ENCODE peak calls at places on chromosomes 1 and 21, in nine cellular contexts. One of them, this sample, is unnamed.

GRCh38 chr1:6984533-6984932 is 199.3 kb downstream of the CAMTA1 start:
- DNase-seq in dorsolateral prefrontal cortex: no peak
- DNase-seq in transverse colon: no peak
- DNase-seq in breast epithelium: no peak
- DNase-seq in stomach: no peak
- DNase-seq in A549: no peak
- DNase-seq in neuronal stem cell: no peak
- DNase-seq in cardiac muscle cell: no peak
- DNase-seq in mesenchymal stem cell: no peak
- DNase-seq in this sample: no peak

GRCh38 chr21:46096596-46096981 is 1.3 kb upstream of the COL6A2 start:
- DNase-seq in breast epithelium: no peak
- DNase-seq in transverse colon: no peak
- DNase-seq in cardiac muscle cell: no peak
- DNase-seq in dorsolateral prefrontal cortex: no peak
- DNase-seq in A549: no peak
- DNase-seq in stomach: no peak
- DNase-seq in mesenchymal stem cell: no peak
- DNase-seq in neuronal stem cell: no peak
- DNase-seq in this sample: no peak

GRCh38 chr1:199774433-199775089 is 252.9 kb upstream of the NR5A2 start:
- DNase-seq in cardiac muscle cell: no peak
- DNase-seq in stomach: no peak
- DNase-seq in dorsolateral prefrontal cortex: no peak
- DNase-seq in breast epithelium: no peak
- DNase-seq in transverse colon: peak
- DNase-seq in A549: peak
- DNase-seq in neuronal stem cell: no peak
- DNase-seq in mesenchymal stem cell: no peak
- DNase-seq in this sample: no peak

GRCh38 chr21:42389449-42389835 is 6.4 kb downstream of the TMPRSS3 start:
- DNase-seq in transverse colon: peak
- DNase-seq in mesenchymal stem cell: no peak
- DNase-seq in A549: no peak
- DNase-seq in dorsolateral prefrontal cortex: no peak
- DNase-seq in breast epithelium: peak
- DNase-seq in cardiac muscle cell: no peak
- DNase-seq in neuronal stem cell: peak
- DNase-seq in stomach: peak
- DNase-seq in this sample: no peak

GRCh38 chr1:229943988-229944743 is 122.9 kb upstream of the GALNT2 start:
- DNase-seq in neuronal stem cell: no peak
- DNase-seq in A549: no peak
- DNase-seq in cardiac muscle cell: no peak
- DNase-seq in breast epithelium: no peak
- DNase-seq in stomach: no peak
- DNase-seq in transverse colon: no peak
- DNase-seq in dorsolateral prefrontal cortex: no peak
- DNase-seq in mesenchymal stem cell: no peak
- DNase-seq in this sample: no peak

GRCh38 chr1:212315184-212315583 is 30.0 kb downstream of the PPP2R5A start:
- DNase-seq in A549: no peak
- DNase-seq in stomach: no peak
- DNase-seq in cardiac muscle cell: no peak
- DNase-seq in breast epithelium: no peak
- DNase-seq in dorsolateral prefrontal cortex: no peak
- DNase-seq in mesenchymal stem cell: no peak
- DNase-seq in transverse colon: no peak
- DNase-seq in neuronal stem cell: no peak
- DNase-seq in this sample: no peak

GRCh38 chr1:18618546-18619466 is 11.8 kb upstream of the PAX7 start:
- DNase-seq in cardiac muscle cell: peak
- DNase-seq in mesenchymal stem cell: no peak
- DNase-seq in transverse colon: no peak
- DNase-seq in dorsolateral prefrontal cortex: no peak
- DNase-seq in breast epithelium: no peak
- DNase-seq in neuronal stem cell: no peak
- DNase-seq in stomach: no peak
- DNase-seq in A549: peak
- DNase-seq in this sample: no peak

GRCh38 chr21:46667191-46667734 is 31.8 kb downstream of the PRMT2 start:
- DNase-seq in A549: peak
- DNase-seq in dorsolateral prefrontal cortex: no peak
- DNase-seq in neuronal stem cell: no peak
- DNase-seq in cardiac muscle cell: peak
- DNase-seq in transverse colon: no peak
- DNase-seq in stomach: no peak
- DNase-seq in breast epithelium: no peak
- DNase-seq in mesenchymal stem cell: no peak
- DNase-seq in this sample: no peak

GRCh38 chr1:23544444-23545389 is 13.7 kb upstream of the E2F2 start:
- DNase-seq in mesenchymal stem cell: peak
- DNase-seq in dorsolateral prefrontal cortex: peak
- DNase-seq in A549: peak
- DNase-seq in cardiac muscle cell: peak
- DNase-seq in breast epithelium: peak
- DNase-seq in neuronal stem cell: peak
- DNase-seq in transverse colon: peak
- DNase-seq in stomach: peak
- DNase-seq in this sample: peak

GRCh38 chr1:23545851-23546250 is 13.4 kb downstream of the ID3 start:
- DNase-seq in mesenchymal stem cell: no peak
- DNase-seq in breast epithelium: no peak
- DNase-seq in transverse colon: peak
- DNase-seq in cardiac muscle cell: no peak
- DNase-seq in neuronal stem cell: no peak
- DNase-seq in stomach: no peak
- DNase-seq in dorsolateral prefrontal cortex: no peak
- DNase-seq in A549: no peak
- DNase-seq in this sample: no peak

GRCh38 chr1:23543707-23544443 is 12.8 kb upstream of the E2F2 start:
- DNase-seq in A549: no peak
- DNase-seq in mesenchymal stem cell: peak
- DNase-seq in stomach: no peak
- DNase-seq in neuronal stem cell: no peak
- DNase-seq in breast epithelium: no peak
- DNase-seq in cardiac muscle cell: no peak
- DNase-seq in transverse colon: no peak
- DNase-seq in dorsolateral prefrontal cortex: no peak
- DNase-seq in this sample: no peak

GRCh38 chr1:23548704-23549143 is 10.6 kb downstream of the ID3 start:
- DNase-seq in mesenchymal stem cell: no peak
- DNase-seq in neuronal stem cell: no peak
- DNase-seq in breast epithelium: no peak
- DNase-seq in A549: no peak
- DNase-seq in transverse colon: peak
- DNase-seq in cardiac muscle cell: peak
- DNase-seq in dorsolateral prefrontal cortex: no peak
- DNase-seq in stomach: no peak
- DNase-seq in this sample: no peak

DNA sequence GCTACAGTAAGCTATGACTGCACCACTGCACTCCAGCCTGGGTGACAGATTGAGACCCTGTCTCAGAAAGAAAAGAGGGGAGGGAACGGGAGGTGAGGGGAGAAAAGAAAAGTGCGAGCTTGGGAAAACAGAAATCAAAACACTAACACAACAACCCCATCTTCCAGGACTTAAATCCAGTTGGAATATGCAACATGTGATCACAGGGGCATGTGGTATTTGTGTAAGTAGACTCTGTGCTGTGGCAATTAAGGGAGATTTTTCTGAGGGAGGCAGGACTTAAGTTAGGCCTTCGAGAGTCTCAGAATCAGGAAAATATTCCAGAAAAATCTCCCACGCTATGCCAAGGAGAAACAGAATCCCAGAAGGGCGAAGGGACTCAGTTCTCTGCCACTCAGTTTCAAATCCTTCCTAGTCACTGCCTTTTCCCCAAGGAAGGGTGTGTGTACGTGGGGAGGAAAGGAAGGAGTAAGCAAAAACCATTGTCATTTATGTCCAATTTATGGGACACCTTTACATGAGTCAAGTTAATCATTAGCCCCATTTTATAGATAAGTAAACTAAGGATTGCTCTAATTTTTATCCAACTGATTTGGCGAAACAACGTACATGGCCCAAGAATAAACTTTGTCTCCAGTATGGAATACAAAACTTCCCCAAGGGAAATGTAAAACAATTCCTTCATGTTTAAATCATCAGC is 12.3 kb downstream of the ID3 start:
- DNase-seq in transverse colon: no peak
- DNase-seq in stomach: no peak
- DNase-seq in neuronal stem cell: no peak
- DNase-seq in mesenchymal stem cell: peak
- DNase-seq in cardiac muscle cell: no peak
- DNase-seq in dorsolateral prefrontal cortex: no peak
- DNase-seq in breast epithelium: no peak
- DNase-seq in A549: no peak
- DNase-seq in this sample: no peak
- H3K27ac ChIP-seq in transverse colon: peak
- H3K27ac ChIP-seq in stomach: no peak
- H3K27ac ChIP-seq in neuronal stem cell: no peak
- H3K27ac ChIP-seq in mesenchymal stem cell: no peak
- H3K27ac ChIP-seq in cardiac muscle cell: no peak
- H3K27ac ChIP-seq in dorsolateral prefrontal cortex: no peak
- H3K27ac ChIP-seq in breast epithelium: no peak
- H3K27ac ChIP-seq in A549: peak
- H3K27ac ChIP-seq in this sample: no peak

GRCh38 chr1:62613890-62614289 is 16.6 kb downstream of the ANGPTL3 start:
- DNase-seq in dorsolateral prefrontal cortex: no peak
- DNase-seq in stomach: no peak
- DNase-seq in breast epithelium: no peak
- DNase-seq in cardiac muscle cell: peak
- DNase-seq in A549: peak
- DNase-seq in transverse colon: no peak
- DNase-seq in neuronal stem cell: no peak
- DNase-seq in mesenchymal stem cell: no peak
- DNase-seq in this sample: no peak

GRCh38 chr1:62608905-62609304 is 11.6 kb downstream of the ANGPTL3 start:
- DNase-seq in transverse colon: no peak
- DNase-seq in A549: no peak
- DNase-seq in neuronal stem cell: no peak
- DNase-seq in cardiac muscle cell: no peak
- DNase-seq in mesenchymal stem cell: no peak
- DNase-seq in dorsolateral prefrontal cortex: no peak
- DNase-seq in breast epithelium: no peak
- DNase-seq in stomach: no peak
- DNase-seq in this sample: no peak

GRCh38 chr1:62613325-62613727 is 16.0 kb downstream of the ANGPTL3 start:
- DNase-seq in cardiac muscle cell: no peak
- DNase-seq in mesenchymal stem cell: no peak
- DNase-seq in stomach: no peak
- DNase-seq in neuronal stem cell: no peak
- DNase-seq in transverse colon: no peak
- DNase-seq in dorsolateral prefrontal cortex: no peak
- DNase-seq in breast epithelium: no peak
- DNase-seq in A549: no peak
- DNase-seq in this sample: no peak

GRCh38 chr1:62612770-62613169 is 15.4 kb downstream of the ANGPTL3 start:
- DNase-seq in stomach: no peak
- DNase-seq in transverse colon: no peak
- DNase-seq in A549: no peak
- DNase-seq in neuronal stem cell: no peak
- DNase-seq in cardiac muscle cell: no peak
- DNase-seq in breast epithelium: no peak
- DNase-seq in dorsolateral prefrontal cortex: no peak
- DNase-seq in mesenchymal stem cell: no peak
- DNase-seq in this sample: no peak
- H3K27ac ChIP-seq in stomach: no peak
- H3K27ac ChIP-seq in transverse colon: no peak
- H3K27ac ChIP-seq in A549: no peak
- H3K27ac ChIP-seq in neuronal stem cell: no peak
- H3K27ac ChIP-seq in cardiac muscle cell: peak
- H3K27ac ChIP-seq in breast epithelium: no peak
- H3K27ac ChIP-seq in dorsolateral prefrontal cortex: no peak
- H3K27ac ChIP-seq in mesenchymal stem cell: no peak
- H3K27ac ChIP-seq in this sample: no peak

GRCh38 chr21:38679531-38679930 is 126.2 kb upstream of the ETS2 start:
- DNase-seq in stomach: no peak
- DNase-seq in mesenchymal stem cell: peak
- DNase-seq in breast epithelium: no peak
- DNase-seq in cardiac muscle cell: peak
- DNase-seq in A549: no peak
- DNase-seq in neuronal stem cell: no peak
- DNase-seq in transverse colon: no peak
- DNase-seq in dorsolateral prefrontal cortex: no peak
- DNase-seq in this sample: no peak

GRCh38 chr21:38675450-38675849 is 130.3 kb upstream of the ETS2 start:
- DNase-seq in transverse colon: no peak
- DNase-seq in neuronal stem cell: no peak
- DNase-seq in A549: no peak
- DNase-seq in cardiac muscle cell: no peak
- DNase-seq in dorsolateral prefrontal cortex: no peak
- DNase-seq in mesenchymal stem cell: no peak
- DNase-seq in stomach: no peak
- DNase-seq in breast epithelium: no peak
- DNase-seq in this sample: no peak

GRCh38 chr21:38680401-38680800 is 125.3 kb upstream of the ETS2 start:
- DNase-seq in breast epithelium: no peak
- DNase-seq in dorsolateral prefrontal cortex: no peak
- DNase-seq in mesenchymal stem cell: peak
- DNase-seq in A549: no peak
- DNase-seq in neuronal stem cell: no peak
- DNase-seq in stomach: no peak
- DNase-seq in transverse colon: no peak
- DNase-seq in cardiac muscle cell: peak
- DNase-seq in this sample: no peak

GRCh38 chr21:38683222-38683621 is 122.5 kb upstream of the ETS2 start:
- DNase-seq in transverse colon: no peak
- DNase-seq in stomach: no peak
- DNase-seq in neuronal stem cell: no peak
- DNase-seq in mesenchymal stem cell: peak
- DNase-seq in breast epithelium: no peak
- DNase-seq in A549: no peak
- DNase-seq in cardiac muscle cell: peak
- DNase-seq in dorsolateral prefrontal cortex: no peak
- DNase-seq in this sample: no peak

DNA sequence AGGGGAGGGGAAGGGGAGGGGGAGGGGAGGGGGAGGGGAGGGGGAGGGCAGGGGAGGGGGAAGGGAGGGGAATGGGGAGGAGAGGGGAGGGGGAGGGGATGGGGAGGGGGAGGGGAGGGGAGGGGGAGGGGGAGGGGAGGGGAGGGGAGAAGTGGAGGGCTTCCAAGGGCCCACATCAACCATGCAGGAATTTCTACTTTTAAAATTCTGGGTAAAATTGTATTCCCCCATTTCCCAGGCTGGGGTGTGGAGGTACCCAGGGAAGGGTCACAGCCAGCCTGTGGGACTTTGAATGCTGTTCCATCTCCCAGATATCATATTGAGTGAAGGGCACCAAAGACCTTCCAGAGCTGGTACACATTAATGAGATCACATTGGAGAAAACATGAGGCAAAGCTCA is 126.9 kb upstream of the ETS2 start:
- DNase-seq in dorsolateral prefrontal cortex: no peak
- DNase-seq in A549: no peak
- DNase-seq in stomach: no peak
- DNase-seq in transverse colon: no peak
- DNase-seq in breast epithelium: no peak
- DNase-seq in mesenchymal stem cell: no peak
- DNase-seq in cardiac muscle cell: no peak
- DNase-seq in neuronal stem cell: no peak
- DNase-seq in this sample: no peak
- H3K27ac ChIP-seq in dorsolateral prefrontal cortex: no peak
- H3K27ac ChIP-seq in A549: no peak
- H3K27ac ChIP-seq in stomach: no peak
- H3K27ac ChIP-seq in transverse colon: no peak
- H3K27ac ChIP-seq in breast epithelium: no peak
- H3K27ac ChIP-seq in mesenchymal stem cell: no peak
- H3K27ac ChIP-seq in cardiac muscle cell: no peak
- H3K27ac ChIP-seq in neuronal stem cell: no peak
- H3K27ac ChIP-seq in this sample: no peak

GRCh38 chr1:78005755-78006154 is 1.0 kb downstream of the DNAJB4 start:
- DNase-seq in transverse colon: peak
- DNase-seq in dorsolateral prefrontal cortex: no peak
- DNase-seq in mesenchymal stem cell: peak
- DNase-seq in neuronal stem cell: no peak
- DNase-seq in stomach: no peak
- DNase-seq in A549: peak
- DNase-seq in cardiac muscle cell: peak
- DNase-seq in breast epithelium: no peak
- DNase-seq in this sample: no peak

GRCh38 chr1:78005347-78005722 is 596 bp downstream of the DNAJB4 start:
- DNase-seq in stomach: no peak
- DNase-seq in A549: no peak
- DNase-seq in mesenchymal stem cell: no peak
- DNase-seq in cardiac muscle cell: no peak
- DNase-seq in neuronal stem cell: no peak
- DNase-seq in transverse colon: no peak
- DNase-seq in breast epithelium: no peak
- DNase-seq in dorsolateral prefrontal cortex: no peak
- DNase-seq in this sample: no peak

GRCh38 chr1:78003882-78004718 is 639 bp upstream of the DNAJB4 start:
- DNase-seq in A549: peak
- DNase-seq in stomach: peak
- DNase-seq in mesenchymal stem cell: peak
- DNase-seq in breast epithelium: no peak
- DNase-seq in dorsolateral prefrontal cortex: no peak
- DNase-seq in transverse colon: peak
- DNase-seq in neuronal stem cell: peak
- DNase-seq in cardiac muscle cell: peak
- DNase-seq in this sample: no peak

GRCh38 chr1:78004719-78005346 is at the start of gene DNAJB4:
- DNase-seq in mesenchymal stem cell: peak
- DNase-seq in transverse colon: peak
- DNase-seq in cardiac muscle cell: peak
- DNase-seq in breast epithelium: no peak
- DNase-seq in dorsolateral prefrontal cortex: peak
- DNase-seq in A549: peak
- DNase-seq in neuronal stem cell: peak
- DNase-seq in stomach: peak
- DNase-seq in this sample: peak

DNA sequence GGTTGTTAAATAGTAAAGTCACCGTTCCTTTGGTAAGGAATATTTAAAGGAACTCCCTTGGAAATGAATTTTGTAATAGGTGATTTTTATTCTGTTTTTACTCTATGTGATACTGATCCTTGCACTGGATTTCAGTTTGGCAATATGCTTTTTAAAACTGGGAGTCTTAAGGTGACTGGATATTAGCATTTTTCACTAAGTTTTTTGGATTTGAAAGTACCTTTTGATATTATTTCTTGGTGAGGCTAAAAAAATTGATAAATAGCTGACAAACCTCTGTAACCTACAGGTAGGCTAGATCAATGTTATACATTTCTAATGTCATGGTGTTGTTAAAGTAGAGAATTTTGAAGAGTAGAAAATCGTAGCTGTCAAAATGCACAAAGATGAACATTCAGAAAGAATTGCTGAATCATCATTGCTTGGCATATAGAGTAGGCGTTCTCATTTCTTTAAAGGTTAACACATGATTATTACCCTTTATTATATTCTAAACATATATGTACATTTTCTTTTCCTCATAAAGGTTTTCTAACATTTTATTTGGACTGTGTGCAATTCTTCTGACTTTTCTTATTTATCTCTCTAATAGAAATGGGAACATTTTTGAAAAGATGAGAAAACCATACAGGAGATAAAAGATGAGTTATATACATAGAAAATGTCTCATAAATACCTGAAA is 1.5 kb upstream of the DNAJB4 start:
- DNase-seq in transverse colon: no peak
- DNase-seq in mesenchymal stem cell: no peak
- DNase-seq in neuronal stem cell: no peak
- DNase-seq in breast epithelium: no peak
- DNase-seq in A549: no peak
- DNase-seq in cardiac muscle cell: peak
- DNase-seq in dorsolateral prefrontal cortex: no peak
- DNase-seq in stomach: no peak
- DNase-seq in this sample: no peak
- H3K27ac ChIP-seq in transverse colon: peak
- H3K27ac ChIP-seq in mesenchymal stem cell: peak
- H3K27ac ChIP-seq in neuronal stem cell: no peak
- H3K27ac ChIP-seq in breast epithelium: no peak
- H3K27ac ChIP-seq in A549: peak
- H3K27ac ChIP-seq in cardiac muscle cell: peak
- H3K27ac ChIP-seq in dorsolateral prefrontal cortex: peak
- H3K27ac ChIP-seq in stomach: peak
- H3K27ac ChIP-seq in this sample: peak